ENCODE peak calls at places on chromosomes 16 and 17, in six cellular contexts. Q is stimulated activated CD4-positive, alpha-beta T cell treated with anti-CD3 and anti-CD28 coated beads, Interleukin-4, amount 100 ng/mL, for 48 hours; W is A673; X is stimulated activated effector memory CD8-positive, alpha-beta T cell treated with anti-CD3 and anti-CD28 coated beads, Interleukin-12 subunit alpha, Interleukin-12 subunit beta, amount 100 ng/mL, for 72 hours; V is cardiac fibroblast; L is endothelial cell. M is an unnamed sample.

GRCh38 chr17:19313746-19314651 is 48.5 kb downstream of the B9D1 start:
- DNase-seq in Q (no peak), W (no peak), X (no peak), V (peak; percentile 64), L (no peak), M (no peak)

GRCh38 chr17:2198917-2199316 is 104.7 kb downstream of the SMG6 start:
- DNase-seq in Q (no peak), W (no peak), X (no peak), V (peak; percentile 79), L (no peak), M (no peak)

GRCh38 chr16:55948230-55948629 is 73.1 kb upstream of the CES5A start:
- DNase-seq in Q (no peak), W (peak; percentile 4), X (no peak), V (no peak), L (no peak), M (no peak)

GRCh38 chr17:65027305-65027704 is 29.2 kb downstream of the GNA13 start:
- DNase-seq in Q (peak; percentile 28), W (peak; percentile 69), X (no peak), V (peak; percentile 76), L (peak; percentile 33), M (no peak)

GRCh38 chr17:76354747-76355310 is 1.1 kb upstream of the PRPSAP1 start:
- DNase-seq in Q (no peak), W (no peak), X (no peak), V (no peak), L (no peak), M (no peak)

GRCh38 chr17:80356231-80356856 is 58.6 kb upstream of the ENDOV start:
- DNase-seq in Q (no peak), W (no peak), X (no peak), V (no peak), L (no peak), M (no peak)

GRCh38 chr16:24206926-24207325 is 49.2 kb upstream of the CACNG3 start:
- DNase-seq in Q (no peak), W (no peak), X (no peak), V (no peak), L (no peak), M (no peak)

GRCh38 chr17:48148029-48148759 is 40.6 kb downstream of the SNX11 start:
- DNase-seq in Q (no peak), W (no peak), X (no peak), V (no peak), L (no peak), M (no peak)

GRCh38 chr16:65069090-65069489 is 52.8 kb downstream of the CDH11 start:
- DNase-seq in Q (no peak), W (peak; percentile 79), X (no peak), V (peak; percentile 68), L (no peak), M (no peak)

GRCh38 chr16:3281222-3281621 is 2.1 kb upstream of the ZNF263 start:
- DNase-seq in Q (no peak), W (no peak), X (no peak), V (no peak), L (no peak), M (no peak)

GRCh38 chr17:565506-565905 is 149.1 kb downstream of the VPS53 start:
- DNase-seq in Q (no peak), W (no peak), X (no peak), V (no peak), L (peak; percentile 24), M (no peak)

GRCh38 chr16:89431158-89431584 is 59.2 kb downstream of the ANKRD11 start:
- DNase-seq in Q (no peak), W (no peak), X (no peak), V (peak; percentile 36), L (no peak), M (no peak)

GRCh38 chr16:57140866-57141668 is 44.8 kb downstream of the PSME3IP1 start:
- DNase-seq in Q (no peak), W (no peak), X (no peak), V (no peak), L (no peak), M (no peak)

GRCh38 chr17:39246274-39246673 is 20.5 kb upstream of the STAC2 start:
- DNase-seq in Q (no peak), W (no peak), X (no peak), V (no peak), L (no peak), M (no peak)

GRCh38 chr16:70700101-70701020 is 14.5 kb upstream of the MTSS2 start:
- DNase-seq in Q (no peak), W (no peak), X (no peak), V (no peak), L (no peak), M (no peak)

GRCh38 chr17:63399316-63399715 is 46.8 kb downstream of the CYB561 start:
- DNase-seq in Q (no peak), W (no peak), X (no peak), V (peak; percentile 73), L (no peak), M (no peak)

GRCh38 chr16:75042423-75043174 is 43.8 kb downstream of the ZNRF1 start:
- DNase-seq in Q (no peak), W (no peak), X (no peak), V (no peak), L (no peak), M (no peak)

GRCh38 chr16:4690946-4691665 is 2.3 kb upstream of the NUDT16L1 start:
- DNase-seq in Q (no peak), W (no peak), X (peak; percentile 50), V (no peak), L (no peak), M (no peak)

GRCh38 chr17:68229619-68230018 is 18.2 kb upstream of the AMZ2 start:
- DNase-seq in Q (no peak), W (no peak), X (no peak), V (no peak), L (no peak), M (no peak)

GRCh38 chr17:40018211-40019121 is 3.2 kb downstream of the CSF3 start:
- DNase-seq in Q (no peak), W (no peak), X (no peak), V (peak; percentile 55), L (no peak), M (no peak)

GRCh38 chr16:22278841-22279240 is 18.4 kb upstream of the POLR3E start:
- DNase-seq in Q (no peak), W (no peak), X (no peak), V (no peak), L (no peak), M (no peak)

GRCh38 chr16:79008036-79008868 is 592.3 kb downstream of the MAF start:
- DNase-seq in Q (peak; percentile 18), W (no peak), X (peak; percentile 71), V (no peak), L (no peak), M (no peak)

GRCh38 chr17:67525239-67526135 is 148.4 kb downstream of the PITPNC1 start:
- DNase-seq in Q (no peak), W (no peak), X (no peak), V (no peak), L (no peak), M (no peak)

M was measured in GM19239.